ENCODE peak calls at places on chromosomes 13 and 19, in five cellular contexts. One of them, this sample, is unnamed.

GRCh38 chr19:29483944-29484581 is 41.7 kb upstream of the VSTM2B start:
- DNase-seq in H1: no peak
- DNase-seq in aorta: peak
- DNase-seq in heart left ventricle: peak
- DNase-seq in lower lobe of right lung: peak
- DNase-seq in this sample: no peak

GRCh38 chr13:102606537-102607309 is 9.9 kb downstream of the TPP2 start:
- DNase-seq in aorta: no peak
- DNase-seq in lower lobe of right lung: no peak
- DNase-seq in heart left ventricle: no peak
- DNase-seq in H1: no peak
- DNase-seq in this sample: no peak

GRCh38 chr13:45916036-45916435 is 64.5 kb upstream of the SIAH3 start:
- DNase-seq in heart left ventricle: no peak
- DNase-seq in lower lobe of right lung: no peak
- DNase-seq in H1: no peak
- DNase-seq in aorta: no peak
- DNase-seq in this sample: no peak

GRCh38 chr13:100828226-100828625 is 153.6 kb upstream of the TMTC4 start:
- DNase-seq in lower lobe of right lung: no peak
- DNase-seq in H1: peak
- DNase-seq in heart left ventricle: no peak
- DNase-seq in aorta: no peak
- DNase-seq in this sample: no peak

GRCh38 chr13:41019578-41020347 is 647 bp upstream of the ELF1 start:
- DNase-seq in lower lobe of right lung: no peak
- DNase-seq in H1: no peak
- DNase-seq in aorta: no peak
- DNase-seq in heart left ventricle: no peak
- DNase-seq in this sample: no peak

GRCh38 chr13:95862401-95862800 is 185.5 kb downstream of the DNAJC3 start:
- DNase-seq in H1: no peak
- DNase-seq in aorta: no peak
- DNase-seq in lower lobe of right lung: no peak
- DNase-seq in heart left ventricle: no peak
- DNase-seq in this sample: no peak

GRCh38 chr13:112974676-112975075 is 5.7 kb downstream of the MCF2L start:
- DNase-seq in heart left ventricle: no peak
- DNase-seq in lower lobe of right lung: no peak
- DNase-seq in H1: no peak
- DNase-seq in aorta: no peak
- DNase-seq in this sample: no peak

GRCh38 chr13:27857271-27857670 is 62.5 kb upstream of the PDX1 start:
- DNase-seq in aorta: no peak
- DNase-seq in heart left ventricle: no peak
- DNase-seq in H1: no peak
- DNase-seq in lower lobe of right lung: no peak
- DNase-seq in this sample: no peak

GRCh38 chr13:34070006-34070405 is 252.1 kb downstream of the RFC3 start:
- DNase-seq in lower lobe of right lung: no peak
- DNase-seq in heart left ventricle: no peak
- DNase-seq in H1: no peak
- DNase-seq in aorta: no peak
- DNase-seq in this sample: no peak

GRCh38 chr13:20772401-20773131 is 1.2 kb downstream of the EEF1AKMT1 start:
- DNase-seq in lower lobe of right lung: no peak
- DNase-seq in H1: no peak
- DNase-seq in aorta: no peak
- DNase-seq in heart left ventricle: no peak
- DNase-seq in this sample: no peak
- H3K27ac ChIP-seq in lower lobe of right lung: peak
- H3K27ac ChIP-seq in H1: no peak
- H3K27ac ChIP-seq in aorta: no peak
- H3K27ac ChIP-seq in heart left ventricle: peak
- H3K27ac ChIP-seq in this sample: peak

GRCh38 chr19:1508507-1508856 is 4.3 kb downstream of the ADAMTSL5 start:
- DNase-seq in lower lobe of right lung: no peak
- DNase-seq in aorta: no peak
- DNase-seq in heart left ventricle: no peak
- DNase-seq in H1: no peak
- DNase-seq in this sample: no peak

GRCh38 chr19:1507763-1508506 is 4.9 kb downstream of the ADAMTSL5 start:
- DNase-seq in H1: peak
- DNase-seq in aorta: peak
- DNase-seq in heart left ventricle: peak
- DNase-seq in lower lobe of right lung: peak
- DNase-seq in this sample: peak

GRCh38 chr19:1505991-1506881 is 6.6 kb downstream of the ADAMTSL5 start:
- DNase-seq in lower lobe of right lung: no peak
- DNase-seq in heart left ventricle: no peak
- DNase-seq in aorta: no peak
- DNase-seq in H1: no peak
- DNase-seq in this sample: no peak

GRCh38 chr19:1505012-1505411 is 7.8 kb downstream of the ADAMTSL5 start:
- DNase-seq in heart left ventricle: no peak
- DNase-seq in lower lobe of right lung: no peak
- DNase-seq in H1: no peak
- DNase-seq in aorta: no peak
- DNase-seq in this sample: no peak

DNA sequence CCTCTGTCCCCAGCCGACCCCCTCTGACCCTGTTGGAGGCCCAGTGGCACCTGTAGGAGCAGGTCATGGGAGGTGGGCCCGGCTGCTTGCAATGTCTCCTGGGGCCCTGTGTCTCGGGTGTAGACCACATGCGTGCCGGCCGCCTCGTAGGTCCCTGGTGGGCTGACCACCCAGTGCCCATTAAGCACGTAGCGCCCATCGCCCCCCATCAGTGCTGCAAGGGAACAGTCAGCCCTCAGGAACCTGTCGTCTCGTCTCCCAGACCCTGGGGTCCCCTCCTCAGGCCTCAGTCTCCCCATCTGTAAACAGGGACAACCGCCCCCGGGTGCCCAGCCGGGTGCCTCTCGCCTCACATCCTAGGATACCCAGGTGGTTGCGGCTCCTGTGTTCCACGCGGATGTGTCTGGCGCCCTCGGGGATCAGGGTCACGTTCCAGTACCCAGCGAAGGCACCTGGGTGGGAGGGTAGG is 5.6 kb downstream of the ADAMTSL5 start:
- DNase-seq in H1: no peak
- DNase-seq in aorta: no peak
- DNase-seq in heart left ventricle: no peak
- DNase-seq in lower lobe of right lung: no peak
- DNase-seq in this sample: no peak
- H3K27ac ChIP-seq in H1: no peak
- H3K27ac ChIP-seq in aorta: no peak
- H3K27ac ChIP-seq in heart left ventricle: peak
- H3K27ac ChIP-seq in lower lobe of right lung: peak
- H3K27ac ChIP-seq in this sample: no peak

GRCh38 chr13:50189450-50189849 is 174.2 kb downstream of the KCNRG start:
- DNase-seq in heart left ventricle: no peak
- DNase-seq in H1: no peak
- DNase-seq in aorta: no peak
- DNase-seq in lower lobe of right lung: no peak
- DNase-seq in this sample: no peak
- H3K27ac ChIP-seq in heart left ventricle: no peak
- H3K27ac ChIP-seq in H1: no peak
- H3K27ac ChIP-seq in aorta: no peak
- H3K27ac ChIP-seq in lower lobe of right lung: no peak
- H3K27ac ChIP-seq in this sample: no peak

GRCh38 chr19:5607318-5608270 is 15.0 kb downstream of the SAFB2 start:
- DNase-seq in lower lobe of right lung: no peak
- DNase-seq in H1: no peak
- DNase-seq in heart left ventricle: no peak
- DNase-seq in aorta: peak
- DNase-seq in this sample: no peak
- H3K27ac ChIP-seq in lower lobe of right lung: no peak
- H3K27ac ChIP-seq in H1: no peak
- H3K27ac ChIP-seq in heart left ventricle: no peak
- H3K27ac ChIP-seq in aorta: no peak
- H3K27ac ChIP-seq in this sample: no peak

GRCh38 chr19:18487576-18488402 is 34.1 kb downstream of the ELL start:
- DNase-seq in aorta: no peak
- DNase-seq in heart left ventricle: no peak
- DNase-seq in lower lobe of right lung: no peak
- DNase-seq in H1: no peak
- DNase-seq in this sample: no peak
- H3K27ac ChIP-seq in aorta: no peak
- H3K27ac ChIP-seq in heart left ventricle: no peak
- H3K27ac ChIP-seq in lower lobe of right lung: no peak
- H3K27ac ChIP-seq in H1: no peak
- H3K27ac ChIP-seq in this sample: no peak

GRCh38 chr19:2230807-2231533 is 5.2 kb downstream of the PLEKHJ1 start:
- DNase-seq in lower lobe of right lung: no peak
- DNase-seq in heart left ventricle: no peak
- DNase-seq in H1: no peak
- DNase-seq in aorta: no peak
- DNase-seq in this sample: no peak
- H3K27ac ChIP-seq in lower lobe of right lung: no peak
- H3K27ac ChIP-seq in heart left ventricle: no peak
- H3K27ac ChIP-seq in H1: no peak
- H3K27ac ChIP-seq in aorta: no peak
- H3K27ac ChIP-seq in this sample: no peak

GRCh38 chr19:16198363-16198636 is 589 bp downstream of the AP1M1 start:
- DNase-seq in heart left ventricle: no peak
- DNase-seq in H1: no peak
- DNase-seq in lower lobe of right lung: no peak
- DNase-seq in aorta: no peak
- DNase-seq in this sample: no peak

GRCh38 chr19:16199275-16199932 is 1.7 kb downstream of the AP1M1 start:
- DNase-seq in aorta: no peak
- DNase-seq in lower lobe of right lung: peak
- DNase-seq in heart left ventricle: no peak
- DNase-seq in H1: no peak
- DNase-seq in this sample: no peak

GRCh38 chr19:16200038-16200775 is 2.5 kb downstream of the AP1M1 start:
- DNase-seq in lower lobe of right lung: peak
- DNase-seq in heart left ventricle: no peak
- DNase-seq in H1: no peak
- DNase-seq in aorta: no peak
- DNase-seq in this sample: no peak

GRCh38 chr19:16197188-16197621 is 506 bp upstream of the AP1M1 start:
- DNase-seq in lower lobe of right lung: no peak
- DNase-seq in aorta: no peak
- DNase-seq in H1: no peak
- DNase-seq in heart left ventricle: no peak
- DNase-seq in this sample: no peak

GRCh38 chr19:16197622-16198362 is at the start of gene AP1M1:
- DNase-seq in aorta: peak
- DNase-seq in heart left ventricle: peak
- DNase-seq in H1: peak
- DNase-seq in lower lobe of right lung: peak
- DNase-seq in this sample: peak
- H3K27ac ChIP-seq in aorta: peak
- H3K27ac ChIP-seq in heart left ventricle: peak
- H3K27ac ChIP-seq in H1: peak
- H3K27ac ChIP-seq in lower lobe of right lung: peak
- H3K27ac ChIP-seq in this sample: peak

GRCh38 chr19:10233946-10234345 is 2.8 kb upstream of the S1PR2 start:
- DNase-seq in lower lobe of right lung: no peak
- DNase-seq in H1: no peak
- DNase-seq in aorta: no peak
- DNase-seq in heart left ventricle: no peak
- DNase-seq in this sample: no peak
- H3K27ac ChIP-seq in lower lobe of right lung: no peak
- H3K27ac ChIP-seq in H1: no peak
- H3K27ac ChIP-seq in aorta: no peak
- H3K27ac ChIP-seq in heart left ventricle: no peak
- H3K27ac ChIP-seq in this sample: no peak

GRCh38 chr19:18500376-18500775 is 21.5 kb downstream of the ELL start:
- DNase-seq in heart left ventricle: no peak
- DNase-seq in H1: no peak
- DNase-seq in aorta: no peak
- DNase-seq in lower lobe of right lung: no peak
- DNase-seq in this sample: no peak

GRCh38 chr19:18501832-18502231 is 20.0 kb downstream of the ELL start:
- DNase-seq in H1: no peak
- DNase-seq in aorta: peak
- DNase-seq in heart left ventricle: peak
- DNase-seq in lower lobe of right lung: peak
- DNase-seq in this sample: peak

GRCh38 chr19:18502236-18502632 is 19.6 kb downstream of the ELL start:
- DNase-seq in lower lobe of right lung: no peak
- DNase-seq in H1: no peak
- DNase-seq in heart left ventricle: no peak
- DNase-seq in aorta: no peak
- DNase-seq in this sample: no peak

GRCh38 chr19:18501351-18501750 is 20.5 kb downstream of the ELL start:
- DNase-seq in heart left ventricle: no peak
- DNase-seq in lower lobe of right lung: no peak
- DNase-seq in H1: no peak
- DNase-seq in aorta: no peak
- DNase-seq in this sample: no peak

DNA sequence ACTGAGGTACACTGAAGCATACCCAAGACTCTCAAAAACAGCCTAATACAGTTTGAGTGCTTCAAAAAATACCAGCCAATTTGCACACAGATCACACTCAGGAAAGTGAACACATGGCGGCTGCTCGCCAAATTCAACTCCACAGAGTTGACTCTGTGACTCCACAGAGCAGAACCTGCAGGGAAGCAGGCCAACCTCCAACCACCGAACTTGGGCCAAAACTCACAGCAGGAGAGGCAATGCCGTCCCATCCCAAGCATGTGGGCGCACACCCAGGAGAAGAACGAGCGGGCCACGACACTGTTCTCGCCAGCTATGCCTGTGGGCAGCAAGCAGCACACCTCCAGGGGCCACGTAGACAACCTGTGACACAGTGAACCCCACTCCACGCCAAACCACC is 21.1 kb downstream of the ELL start:
- DNase-seq in H1: no peak
- DNase-seq in heart left ventricle: peak
- DNase-seq in aorta: peak
- DNase-seq in lower lobe of right lung: peak
- DNase-seq in this sample: no peak
- H3K27ac ChIP-seq in H1: no peak
- H3K27ac ChIP-seq in heart left ventricle: peak
- H3K27ac ChIP-seq in aorta: peak
- H3K27ac ChIP-seq in lower lobe of right lung: peak
- H3K27ac ChIP-seq in this sample: no peak